ENCODE peak calls at places on chromosomes 5 and 9, in ten cellular contexts. S, X, E, O, G, Y, H, K, F and M are unnamed samples.

GRCh38 chr5:107864793-107865192 is 194.1 kb upstream of the EFNA5 start:
- DNase-seq in E (no peak), X (no peak), Y (no peak), H (no peak), S (peak), K (no peak), G (no peak), O (no peak), F (no peak), M (no peak)

GRCh38 chr5:158212915-158213314 is 354.0 kb upstream of the CLINT1 start:
- DNase-seq in H (no peak), Y (no peak), X (no peak), O (peak), G (no peak), E (no peak), F (no peak), K (no peak), S (no peak), M (no peak)

GRCh38 chr5:172858990-172859811 is 25.1 kb downstream of the ERGIC1 start:
- DNase-seq in S (peak), K (peak), F (no peak), X (no peak), E (peak), O (no peak), G (no peak), H (peak), Y (no peak), M (no peak)

GRCh38 chr5:157494178-157494830 is 34.3 kb downstream of the NIPAL4 start:
- DNase-seq in Y (no peak), O (no peak), G (no peak), S (no peak), F (no peak), H (no peak), X (no peak), K (no peak), E (no peak), M (no peak)

GRCh38 chr5:109693535-109694152 is 3.9 kb downstream of the MAN2A1 start:
- DNase-seq in S (no peak), E (no peak), G (no peak), Y (no peak), H (no peak), F (no peak), O (peak), X (peak), K (no peak), M (no peak)

GRCh38 chr5:150486402-150487198 is 21.3 kb upstream of the NDST1 start:
- DNase-seq in H (no peak), G (peak), S (peak), X (peak), E (peak), Y (peak), O (peak), K (peak), F (peak), M (no peak)

GRCh38 chr5:149831492-149831891 is 101.4 kb downstream of the PPARGC1B start:
- DNase-seq in S (peak), O (no peak), Y (peak), F (peak), K (peak), G (no peak), H (no peak), E (no peak), X (peak), M (no peak)

GRCh38 chr5:139875957-139876356 is 80.3 kb downstream of the PSD2 start:
- DNase-seq in H (no peak), Y (no peak), F (no peak), X (no peak), E (no peak), K (no peak), S (no peak), G (no peak), O (no peak), M (no peak)

GRCh38 chr5:82676663-82677062 is 398.5 kb upstream of the RPS23 start:
- DNase-seq in F (no peak), H (no peak), Y (no peak), K (no peak), E (no peak), G (peak), O (no peak), S (no peak), X (no peak), M (no peak)

GRCh38 chr9:26043431-26043830 is 365.2 kb upstream of the TUSC1 start:
- DNase-seq in K (no peak), X (no peak), O (no peak), Y (no peak), G (no peak), H (no peak), E (no peak), S (no peak), F (no peak), M (no peak)

GRCh38 chr5:31990701-31991110 is 183.4 kb downstream of the GOLPH3 start:
- DNase-seq in H (no peak), F (no peak), O (peak), G (no peak), Y (no peak), X (peak), S (no peak), K (no peak), E (peak), M (peak)

GRCh38 chr9:128757602-128758001 is 14.1 kb downstream of the ZER1 start:
- DNase-seq in X (no peak), Y (no peak), E (no peak), S (no peak), H (no peak), F (no peak), K (no peak), G (no peak), O (no peak), M (no peak)

GRCh38 chr9:123356851-123357747 is 1.1 kb downstream of the CRB2 start:
- DNase-seq in H (no peak), E (no peak), X (no peak), F (no peak), S (no peak), G (no peak), K (no peak), Y (no peak), O (peak), M (no peak)

GRCh38 chr9:118459832-118460425 is 755.7 kb downstream of the TLR4 start:
- DNase-seq in G (no peak), H (no peak), Y (no peak), X (no peak), F (no peak), K (no peak), O (no peak), S (no peak), E (no peak), M (no peak)

GRCh38 chr5:14743601-14744295 is 79.2 kb downstream of the OTULIN start:
- DNase-seq in X (no peak), S (peak), Y (no peak), F (no peak), K (no peak), O (no peak), G (no peak), E (peak), H (no peak), M (no peak)

GRCh38 chr5:179185256-179186091 is 125.3 kb downstream of the ZNF354C start:
- DNase-seq in F (no peak), Y (no peak), S (no peak), E (no peak), X (no peak), O (no peak), G (no peak), K (no peak), H (no peak), M (no peak)